ENCODE peak calls at places on chromosomes 4 and X, in eight cellular contexts. I, P, O, K, M, E, B and A are unnamed samples.

GRCh38 chrX:41293269-41293668 is 40.7 kb upstream of the DDX3X start:
- DNase-seq in I (no peak), P (no peak), O (no peak), K (no peak), M (no peak), E (no peak), B (peak), A (no peak)

GRCh38 chrX:123138473-123138872 is 45.6 kb upstream of the GRIA3 start:
- DNase-seq in I (no peak), P (peak), O (peak), K (no peak), M (no peak), E (no peak), B (no peak), A (no peak)

GRCh38 chr4:107755841-107756356 is 35.9 kb upstream of the PAPSS1 start:
- DNase-seq in I (no peak), P (peak), O (peak), K (no peak), M (no peak), E (no peak), B (no peak), A (no peak)

GRCh38 chrX:44570524-44570923 is 27.9 kb upstream of the FUNDC1 start:
- DNase-seq in I (no peak), P (no peak), O (no peak), K (no peak), M (no peak), E (peak), B (peak), A (no peak)

GRCh38 chr4:100494166-100494565 is 23.7 kb downstream of the EMCN start:
- DNase-seq in I (no peak), P (peak), O (peak), K (no peak), M (no peak), E (no peak), B (no peak), A (no peak)

GRCh38 chr4:154958621-154959358 is 177.7 kb downstream of the RBM46 start:
- DNase-seq in I (no peak), P (peak), O (no peak), K (no peak), M (peak), E (no peak), B (no peak), A (no peak)

GRCh38 chrX:24646745-24647182 is 383 bp downstream of the PCYT1B start:
- DNase-seq in I (no peak), P (no peak), O (no peak), K (no peak), M (no peak), E (no peak), B (no peak), A (no peak)

GRCh38 chr4:4607336-4608213 is 65.7 kb upstream of the STX18 start:
- DNase-seq in I (no peak), P (no peak), O (no peak), K (no peak), M (no peak), E (no peak), B (no peak), A (no peak)

GRCh38 chr4:134216436-134216835 is 14.8 kb upstream of the PABPC4L start:
- DNase-seq in I (no peak), P (peak), O (no peak), K (no peak), M (no peak), E (peak), B (peak), A (no peak)

GRCh38 chrX:2299871-2300270 is 200.9 kb downstream of the DHRSX start:
- DNase-seq in I (no peak), P (no peak), O (no peak), K (no peak), M (no peak), E (no peak), B (no peak), A (no peak)

GRCh38 chr4:187940299-187940698 is 55.3 kb upstream of the ZFP42 start:
- DNase-seq in I (no peak), P (no peak), O (no peak), K (no peak), M (no peak), E (peak), B (no peak), A (no peak)

GRCh38 chr4:41154001-41154813 is 60.1 kb downstream of the APBB2 start:
- DNase-seq in I (no peak), P (no peak), O (no peak), K (no peak), M (no peak), E (no peak), B (no peak), A (no peak)

GRCh38 chrX:40282901-40283674 is 185.3 kb upstream of the BCOR start:
- DNase-seq in I (no peak), P (peak), O (no peak), K (no peak), M (no peak), E (no peak), B (no peak), A (no peak)

GRCh38 chr4:15755321-15755750 is 22.8 kb upstream of the CD38 start:
- DNase-seq in I (no peak), P (peak), O (peak), K (no peak), M (no peak), E (peak), B (no peak), A (no peak)

GRCh38 chr4:169222768-169223167 is 48.0 kb downstream of the SH3RF1 start:
- DNase-seq in I (no peak), P (no peak), O (no peak), K (no peak), M (no peak), E (no peak), B (no peak), A (no peak)

GRCh38 chr4:6856391-6856790 is 53.2 kb upstream of the TBC1D14 start:
- DNase-seq in I (no peak), P (no peak), O (no peak), K (no peak), M (no peak), E (no peak), B (no peak), A (no peak)

GRCh38 chrX:13077168-13077567 is 32.7 kb upstream of the FAM9C start:
- DNase-seq in I (no peak), P (no peak), O (peak), K (no peak), M (no peak), E (no peak), B (no peak), A (no peak)

GRCh38 chr4:8284391-8284790 is 14.8 kb downstream of the HTRA3 start:
- DNase-seq in I (peak), P (no peak), O (no peak), K (peak), M (no peak), E (no peak), B (no peak), A (no peak)

GRCh38 chr4:159455675-159456235 is 352.9 kb downstream of the RAPGEF2 start:
- DNase-seq in I (no peak), P (peak), O (no peak), K (no peak), M (no peak), E (peak), B (peak), A (no peak)

GRCh38 chrX:66489339-66489738 is 149.5 kb downstream of the EDA2R start:
- DNase-seq in I (peak), P (no peak), O (no peak), K (no peak), M (no peak), E (no peak), B (peak), A (no peak)

GRCh38 chr4:183347586-183347985 is 25.4 kb upstream of the CLDN24 start:
- DNase-seq in I (no peak), P (no peak), O (peak), K (no peak), M (no peak), E (no peak), B (no peak), A (no peak)

GRCh38 chrX:63128509-63128908 is 222.6 kb downstream of the SPIN4 start:
- DNase-seq in I (no peak), P (no peak), O (no peak), K (no peak), M (no peak), E (peak), B (peak), A (no peak)

GRCh38 chr4:125492957-125493356 is 178.2 kb downstream of the FAT4 start:
- DNase-seq in I (no peak), P (no peak), O (no peak), K (no peak), M (no peak), E (no peak), B (no peak), A (no peak)

GRCh38 chr4:4950891-4951290 is 68.4 kb downstream of the CYTL1 start:
- DNase-seq in I (no peak), P (no peak), O (no peak), K (peak), M (no peak), E (no peak), B (no peak), A (no peak)

GRCh38 chr4:105965183-105965800 is 70.0 kb downstream of the NPNT start:
- DNase-seq in I (no peak), P (no peak), O (no peak), K (no peak), M (no peak), E (no peak), B (no peak), A (no peak)

GRCh38 chrX:16155586-16155985 is 11.7 kb upstream of the MAGEB17 start:
- DNase-seq in I (no peak), P (no peak), O (no peak), K (no peak), M (no peak), E (no peak), B (no peak), A (no peak)

GRCh38 chr4:97953171-97953570 is 190.1 kb downstream of the STPG2 start:
- DNase-seq in I (no peak), P (no peak), O (no peak), K (no peak), M (no peak), E (no peak), B (no peak), A (no peak)

GRCh38 chr4:68864438-68865177 is 48.8 kb downstream of the UGT2B10 start:
- DNase-seq in I (no peak), P (no peak), O (no peak), K (no peak), M (no peak), E (no peak), B (peak), A (no peak)

GRCh38 chr4:151730003-151730559 is 30.7 kb downstream of the GATB start:
- DNase-seq in I (no peak), P (no peak), O (no peak), K (no peak), M (no peak), E (no peak), B (peak), A (no peak)

GRCh38 chr4:56253631-56254241 is 133.6 kb downstream of the AASDH start:
- DNase-seq in I (no peak), P (no peak), O (no peak), K (no peak), M (no peak), E (no peak), B (no peak), A (no peak)

GRCh38 chr4:105859233-105859632 is 36.0 kb upstream of the NPNT start:
- DNase-seq in I (no peak), P (peak), O (peak), K (no peak), M (no peak), E (peak), B (peak), A (peak)

GRCh38 chr4:108840426-108840975 is 77.6 kb upstream of the ETNPPL start:
- DNase-seq in I (no peak), P (no peak), O (no peak), K (no peak), M (no peak), E (no peak), B (no peak), A (no peak)

GRCh38 chr4:184384056-184384809 is 90.1 kb downstream of the IRF2 start:
- DNase-seq in I (peak), P (peak), O (peak), K (no peak), M (no peak), E (peak), B (peak), A (peak)

GRCh38 chr4:149708513-149709175 is 107.0 kb downstream of the IQCM start:
- DNase-seq in I (no peak), P (peak), O (peak), K (no peak), M (no peak), E (no peak), B (no peak), A (peak)

GRCh38 chrX:119809185-119809666 is 17.8 kb upstream of the RPL39 start:
- DNase-seq in I (no peak), P (no peak), O (no peak), K (no peak), M (no peak), E (peak), B (no peak), A (no peak)

GRCh38 chr4:79250887-79251286 is 75.0 kb downstream of the NAA11 start:
- DNase-seq in I (no peak), P (no peak), O (no peak), K (no peak), M (no peak), E (no peak), B (no peak), A (no peak)

DNA sequence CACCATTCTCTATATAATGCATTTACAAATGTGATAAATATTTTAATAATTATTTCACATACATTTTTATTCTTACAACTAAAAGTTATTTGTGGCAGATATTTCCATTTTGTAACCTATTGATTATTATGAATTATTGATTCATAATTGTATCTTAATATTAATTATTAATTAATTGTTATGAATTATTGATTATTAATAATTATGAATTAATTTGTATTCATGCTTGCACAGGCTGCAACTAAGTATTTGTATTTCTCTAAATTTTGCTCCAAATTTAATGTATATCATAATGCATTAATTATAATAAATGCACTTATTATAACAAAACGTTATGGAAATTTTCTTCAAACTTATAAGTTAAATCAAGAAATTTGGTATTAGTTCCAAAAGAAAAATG is 929.7 kb downstream of the PCDH7 start:
- DNase-seq in I (no peak), P (no peak), O (no peak), K (no peak), M (no peak), E (no peak), B (no peak), A (no peak)
- TF ChIP-seq CTCF in I (no peak), P (no peak), O (no peak), K (no peak), M (no peak), E (no peak), B (no peak), A (no peak)

DNA sequence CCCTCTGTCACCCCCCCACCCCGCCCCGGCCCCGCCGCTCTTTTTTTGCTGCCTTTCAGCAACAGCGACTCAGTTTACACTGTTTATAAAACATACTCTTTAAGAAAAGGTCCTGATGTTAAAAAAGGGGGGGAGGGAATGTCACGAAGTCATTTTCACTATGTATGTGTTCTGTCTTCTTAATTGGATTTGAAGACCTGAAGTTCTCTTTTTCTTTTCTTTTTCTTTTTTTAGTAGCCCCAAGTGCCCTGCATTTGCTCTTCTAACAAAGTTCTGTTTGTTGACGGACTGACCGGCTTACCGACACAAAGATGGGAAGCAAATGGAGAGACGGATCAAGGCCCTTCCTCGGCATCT is 2.5 kb upstream of the CITED1 start:
- DNase-seq in I (no peak), P (no peak), O (no peak), K (no peak), M (no peak), E (no peak), B (no peak), A (no peak)
- H3K4me3 ChIP-seq in I (no peak), P (no peak), O (no peak), K (no peak), M (peak), E (no peak), B (peak), A (no peak)

GRCh38 chrX:38799995-38800394 is 1.3 kb upstream of the MID1IP1 start:
- DNase-seq in I (no peak), P (no peak), O (no peak), K (no peak), M (peak), E (no peak), B (peak), A (no peak)
- TF ChIP-seq CTCF in I (no peak), P (no peak), O (no peak), K (no peak), M (peak), E (peak), B (peak), A (no peak)

DNA sequence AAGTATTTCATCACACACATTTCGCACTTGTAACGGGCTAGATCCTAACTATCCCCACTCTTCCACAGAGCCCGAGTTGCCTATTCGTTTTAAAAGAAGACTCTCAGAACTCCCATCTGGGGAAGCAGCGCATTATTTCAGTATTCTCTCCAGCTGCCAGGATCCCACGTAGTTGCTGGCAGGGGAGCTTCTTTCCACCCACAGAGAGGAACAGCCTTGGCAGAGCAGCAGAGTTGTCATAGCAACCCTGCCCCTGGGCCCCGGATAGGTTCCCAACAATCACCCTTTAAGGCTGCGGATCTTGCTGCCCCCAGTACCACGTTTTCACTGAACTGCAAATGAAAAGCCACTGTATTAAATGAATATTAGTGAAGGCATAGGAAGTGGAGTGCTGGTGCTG is 106.7 kb downstream of the GPM6A start:
- DNase-seq in I (no peak), P (peak), O (no peak), K (no peak), M (no peak), E (peak), B (no peak), A (no peak)
- H3K4me3 ChIP-seq in I (no peak), P (no peak), O (no peak), K (no peak), M (no peak), E (no peak), B (no peak), A (no peak)

DNA sequence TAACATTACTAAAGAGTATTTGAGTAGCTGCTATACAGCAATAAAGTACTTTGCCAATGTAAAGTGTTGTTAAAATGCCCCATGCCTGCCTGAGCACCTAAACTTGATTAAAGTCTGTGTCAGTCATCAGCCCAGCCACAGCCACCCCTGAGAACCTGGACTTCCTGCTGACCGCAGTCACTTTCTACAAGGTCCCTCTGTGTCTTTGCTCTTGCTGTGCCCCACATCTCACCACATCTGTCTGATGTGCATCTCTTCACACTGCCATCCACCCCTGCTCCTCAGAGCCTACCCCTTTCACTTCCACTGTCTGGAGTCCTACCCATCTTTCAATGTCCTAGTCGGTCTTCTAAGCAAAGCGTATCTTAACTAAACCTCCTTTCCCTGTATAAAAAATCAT is 25.7 kb downstream of the ALPK1 start:
- DNase-seq in I (no peak), P (no peak), O (no peak), K (no peak), M (no peak), E (no peak), B (no peak), A (no peak)
- TF ChIP-seq CTCF in I (no peak), P (no peak), O (no peak), K (no peak), M (no peak), E (no peak), B (no peak), A (no peak)

GRCh38 chr4:17510582-17510981 is 1.3 kb downstream of the QDPR start:
- DNase-seq in I (no peak), P (no peak), O (no peak), K (no peak), M (no peak), E (no peak), B (no peak), A (no peak)
- H3K4me3 ChIP-seq in I (peak), P (no peak), O (peak), K (peak), M (peak), E (no peak), B (peak), A (peak)

GRCh38 chrX:153463556-153463955 is 6.8 kb downstream of the HAUS7 start:
- DNase-seq in I (peak), P (no peak), O (no peak), K (peak), M (no peak), E (no peak), B (no peak), A (no peak)

GRCh38 chrX:153459976-153460375 is 10.4 kb downstream of the HAUS7 start:
- DNase-seq in I (no peak), P (peak), O (peak), K (no peak), M (no peak), E (peak), B (no peak), A (no peak)

GRCh38 chrX:153463031-153463430 is 7.3 kb downstream of the HAUS7 start:
- DNase-seq in I (peak), P (no peak), O (no peak), K (peak), M (no peak), E (no peak), B (no peak), A (no peak)

GRCh38 chrX:153462291-153462690 is 8.1 kb downstream of the HAUS7 start:
- DNase-seq in I (peak), P (no peak), O (no peak), K (no peak), M (no peak), E (no peak), B (no peak), A (no peak)

DNA sequence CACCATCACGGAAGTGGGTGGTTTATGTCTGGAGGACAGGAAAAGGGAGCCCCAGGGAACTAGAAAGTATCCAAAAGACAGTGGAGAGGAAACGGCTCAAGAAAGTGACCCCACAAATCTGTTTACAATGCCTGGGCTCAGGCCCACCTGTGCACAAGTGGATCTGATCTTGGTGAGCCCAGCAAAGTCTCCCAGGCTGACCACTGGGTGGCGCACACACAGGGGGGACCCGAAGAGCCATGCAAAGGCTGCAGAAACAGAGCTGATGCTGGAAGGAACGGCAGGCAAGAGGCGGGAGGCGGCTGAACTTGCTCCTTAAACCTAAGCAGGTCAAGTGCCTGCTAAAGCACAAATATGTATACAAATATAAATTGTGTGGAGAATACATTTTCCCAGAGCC is 9.6 kb downstream of the HAUS7 start:
- DNase-seq in I (peak), P (peak), O (no peak), K (no peak), M (no peak), E (no peak), B (peak), A (no peak)
- TF ChIP-seq CTCF in I (peak), P (peak), O (peak), K (peak), M (peak), E (peak), B (peak), A (peak)